ENCODE peak calls at places on chromosomes 3 and 15, in six cellular contexts. F is H1, L is H9, N is neuronal stem cell, Z is IMR-90, B is trophoblast cell. A is an unnamed sample.

GRCh38 chr15:51869074-51869425 is 39.6 kb downstream of the TMOD3 start:
- DNase-seq in F (no peak), L (no peak), N (no peak), Z (peak), B (peak), A (peak)

GRCh38 chr15:92468987-92469386 is 75.3 kb downstream of the ST8SIA2 start:
- DNase-seq in F (no peak), L (peak), N (no peak), Z (no peak), B (no peak), A (no peak)

GRCh38 chr15:98657721-98658120 is 9.4 kb downstream of the IGF1R start:
- DNase-seq in F (peak), L (no peak), N (no peak), Z (peak), B (no peak), A (no peak)

GRCh38 chr3:29065211-29065785 is 215.6 kb upstream of the RBMS3 start:
- DNase-seq in F (no peak), L (peak), N (peak), Z (peak), B (peak), A (peak)

GRCh38 chr3:61966200-61966599 is 404.8 kb downstream of the PTPRG start:
- DNase-seq in F (no peak), L (no peak), N (no peak), Z (peak), B (peak), A (no peak)

GRCh38 chr15:40815042-40815678 is 7.9 kb upstream of the DNAJC17 start:
- DNase-seq in F (no peak), L (no peak), N (no peak), Z (no peak), B (peak), A (no peak)

GRCh38 chr15:31352283-31352880 is 25.7 kb downstream of the KLF13 start:
- DNase-seq in F (no peak), L (no peak), N (no peak), Z (peak), B (no peak), A (no peak)

GRCh38 chr3:64161481-64161952 is 63.7 kb downstream of the PRICKLE2 start:
- DNase-seq in F (no peak), L (no peak), N (no peak), Z (no peak), B (no peak), A (no peak)

GRCh38 chr3:30602946-30603345 is 3.5 kb upstream of the TGFBR2 start:
- DNase-seq in F (no peak), L (no peak), N (no peak), Z (no peak), B (no peak), A (no peak)

GRCh38 chr3:46359748-46360509 is 6.0 kb downstream of the CCR2 start:
- DNase-seq in F (no peak), L (no peak), N (peak), Z (peak), B (no peak), A (no peak)

GRCh38 chr3:129892857-129893615 is 475 bp downstream of the TMCC1 start:
- DNase-seq in F (peak), L (peak), N (peak), Z (no peak), B (peak), A (peak)

GRCh38 chr15:86079491-86080266 is at the start of gene AGBL1:
- DNase-seq in F (no peak), L (peak), N (no peak), Z (no peak), B (peak), A (no peak)

GRCh38 chr3:80769683-80770082 is 991.8 kb downstream of the GBE1 start:
- DNase-seq in F (no peak), L (no peak), N (no peak), Z (no peak), B (peak), A (no peak)

DNA sequence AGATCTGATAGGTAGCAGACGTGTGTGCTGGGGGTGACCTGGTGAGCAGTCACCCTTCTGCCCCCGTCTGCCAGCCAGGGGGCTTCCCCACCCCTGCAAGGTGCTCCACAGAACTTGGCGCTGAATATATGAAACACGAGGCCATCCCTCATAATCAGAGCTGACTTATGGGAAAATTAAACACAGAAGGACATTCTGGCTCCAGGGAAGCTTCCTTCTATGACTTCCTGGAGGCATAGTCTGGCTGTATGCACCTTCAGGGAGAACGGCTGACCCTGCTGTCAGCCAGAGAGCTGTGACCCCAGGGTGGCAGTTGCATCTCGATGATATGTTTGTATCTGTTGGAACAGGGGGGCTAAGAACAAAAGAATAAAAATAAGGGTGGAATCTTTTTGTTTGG is 26.6 kb upstream of the MRPS22 start:
- DNase-seq in F (no peak), L (no peak), N (no peak), Z (no peak), B (no peak), A (no peak)
- H3K14ac ChIP-seq in F (no peak), L (no peak), N (no peak), Z (no peak), B (no peak), A (no peak)

DNA sequence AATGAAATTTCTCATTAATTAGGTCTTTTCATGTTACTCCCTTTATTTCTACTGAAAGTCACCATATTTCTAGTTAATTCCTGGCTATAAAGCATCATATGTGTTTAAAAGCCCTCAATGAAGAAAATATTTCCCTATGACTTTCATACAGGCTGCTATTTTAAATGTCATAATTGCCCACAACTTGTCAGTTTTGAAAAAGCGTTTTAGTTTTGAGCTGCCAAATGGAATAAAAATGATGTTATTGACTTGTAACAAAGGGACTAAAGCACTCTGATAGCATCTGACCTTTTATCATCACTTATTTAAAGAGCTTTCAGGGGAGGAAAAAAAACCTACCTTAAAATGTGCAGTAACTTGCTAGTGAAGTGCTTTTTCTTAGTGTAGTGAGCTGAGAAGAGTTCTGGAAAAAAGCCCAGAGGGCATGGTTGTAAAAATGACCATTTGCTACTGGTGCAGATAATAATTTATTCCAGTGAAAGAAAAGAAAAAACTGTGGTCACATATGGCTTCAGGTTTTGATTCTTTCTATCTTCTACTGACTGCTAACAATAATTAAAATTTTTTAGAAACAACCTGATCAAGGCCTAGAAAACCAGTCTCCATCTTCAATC is 877.2 kb downstream of the CADM2 start:
- DNase-seq in F (no peak), L (no peak), N (no peak), Z (no peak), B (no peak), A (no peak)
- H2AFZ ChIP-seq in F (no peak), L (no peak), N (no peak), Z (no peak), B (no peak), A (no peak)

DNA sequence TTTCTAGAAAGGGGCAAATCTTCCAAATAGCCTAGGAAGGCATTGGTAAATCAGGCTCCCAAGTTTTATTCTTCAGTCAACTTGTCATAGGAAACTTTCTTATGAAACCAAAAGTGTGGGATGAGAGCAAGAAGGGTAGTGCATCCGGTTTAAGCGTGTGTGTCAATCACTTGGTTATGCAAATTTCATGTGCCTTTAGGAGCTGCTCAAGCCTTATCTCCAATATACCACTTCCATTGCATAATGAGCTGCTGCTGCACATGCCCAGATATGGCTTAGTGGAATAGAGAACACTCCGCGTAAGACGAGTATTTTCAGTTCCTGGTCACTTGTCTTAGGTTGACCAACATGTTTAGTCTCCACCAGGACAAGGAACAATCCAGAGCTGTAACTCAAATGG is 242.1 kb downstream of the CBLB start:
- DNase-seq in F (no peak), L (no peak), N (no peak), Z (no peak), B (no peak), A (no peak)
- H3K14ac ChIP-seq in F (no peak), L (no peak), N (no peak), Z (no peak), B (no peak), A (no peak)

GRCh38 chr3:103499967-103500366 is 1065.2 kb downstream of the ZPLD1 start:
- DNase-seq in F (no peak), L (no peak), N (no peak), Z (no peak), B (peak), A (no peak)
- H2AFZ ChIP-seq in F (no peak), L (no peak), N (no peak), Z (no peak), B (no peak), A (no peak)

GRCh38 chr3:55408193-55408826 is 78.8 kb downstream of the WNT5A start:
- DNase-seq in F (no peak), L (no peak), N (no peak), Z (peak), B (no peak), A (no peak)

GRCh38 chr3:55406666-55407425 is 80.3 kb downstream of the WNT5A start:
- DNase-seq in F (no peak), L (no peak), N (no peak), Z (peak), B (no peak), A (no peak)

GRCh38 chr3:55407426-55407820 is 79.7 kb downstream of the WNT5A start:
- DNase-seq in F (no peak), L (no peak), N (no peak), Z (no peak), B (no peak), A (no peak)

GRCh38 chr3:55402886-55403605 is 84.1 kb downstream of the WNT5A start:
- DNase-seq in F (no peak), L (no peak), N (no peak), Z (peak), B (peak), A (peak)

GRCh38 chr3:55405436-55405835 is 81.7 kb downstream of the WNT5A start:
- DNase-seq in F (peak), L (peak), N (no peak), Z (peak), B (peak), A (no peak)
- H3K14ac ChIP-seq in F (no peak), L (no peak), N (no peak), Z (no peak), B (no peak), A (no peak)

GRCh38 chr15:70643783-70644125 is 119.6 kb downstream of the UACA start:
- DNase-seq in F (no peak), L (no peak), N (no peak), Z (no peak), B (peak), A (peak)

GRCh38 chr15:70647396-70647795 is 116.0 kb downstream of the UACA start:
- DNase-seq in F (no peak), L (no peak), N (no peak), Z (no peak), B (no peak), A (no peak)

GRCh38 chr15:70646169-70646568 is 117.2 kb downstream of the UACA start:
- DNase-seq in F (no peak), L (no peak), N (no peak), Z (no peak), B (no peak), A (no peak)

GRCh38 chr15:70643106-70643782 is 120.1 kb downstream of the UACA start:
- DNase-seq in F (no peak), L (no peak), N (no peak), Z (no peak), B (no peak), A (no peak)
- H2AFZ ChIP-seq in F (no peak), L (no peak), N (no peak), Z (no peak), B (no peak), A (no peak)

DNA sequence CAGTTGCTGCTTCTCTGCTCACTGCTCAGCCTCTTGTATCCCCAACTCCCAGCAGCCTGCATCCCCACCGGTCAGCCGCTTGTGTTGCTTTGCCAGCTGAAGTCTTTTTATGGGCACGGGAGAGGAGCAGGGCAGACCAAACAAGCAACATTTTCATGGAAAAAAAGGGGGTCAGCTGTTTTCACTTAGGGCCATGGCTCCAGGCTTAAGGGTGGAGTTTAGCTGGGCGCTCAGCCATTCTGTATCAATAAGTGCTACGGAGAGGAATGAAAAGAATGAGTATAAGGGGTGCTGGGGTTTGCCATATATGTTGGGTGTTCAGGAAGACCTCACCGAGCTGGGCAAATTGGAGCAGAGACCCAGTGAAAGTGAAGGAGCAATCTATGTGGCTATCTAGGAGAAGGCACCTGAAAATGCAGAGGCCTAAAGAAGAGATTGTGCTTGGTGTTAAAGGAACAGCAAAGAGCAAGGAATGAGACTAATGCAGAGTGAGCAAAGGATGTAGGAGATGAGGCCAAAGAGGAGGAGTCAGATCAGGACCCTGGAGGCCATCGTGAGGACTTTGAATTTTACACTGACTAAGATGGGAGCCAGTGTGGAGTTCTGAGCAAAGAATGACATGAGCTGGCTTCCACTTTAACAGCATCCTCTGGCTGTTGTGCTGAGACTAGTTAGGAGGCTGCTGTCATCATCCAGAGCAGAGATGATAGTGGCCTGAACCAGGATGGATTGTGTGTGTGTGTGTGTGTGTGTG is 16.6 kb upstream of the IREB2 start:
- DNase-seq in F (no peak), L (no peak), N (no peak), Z (no peak), B (no peak), A (no peak)
- H3K14ac ChIP-seq in F (no peak), L (no peak), N (no peak), Z (no peak), B (no peak), A (no peak)

GRCh38 chr3:69305011-69305410 is 80.9 kb downstream of the FRMD4B start:
- DNase-seq in F (no peak), L (no peak), N (no peak), Z (no peak), B (peak), A (peak)

GRCh38 chr3:69304396-69304795 is 81.5 kb downstream of the FRMD4B start:
- DNase-seq in F (no peak), L (no peak), N (no peak), Z (no peak), B (no peak), A (peak)

GRCh38 chr3:69309810-69310209 is 76.1 kb downstream of the FRMD4B start:
- DNase-seq in F (no peak), L (no peak), N (no peak), Z (peak), B (peak), A (no peak)

DNA sequence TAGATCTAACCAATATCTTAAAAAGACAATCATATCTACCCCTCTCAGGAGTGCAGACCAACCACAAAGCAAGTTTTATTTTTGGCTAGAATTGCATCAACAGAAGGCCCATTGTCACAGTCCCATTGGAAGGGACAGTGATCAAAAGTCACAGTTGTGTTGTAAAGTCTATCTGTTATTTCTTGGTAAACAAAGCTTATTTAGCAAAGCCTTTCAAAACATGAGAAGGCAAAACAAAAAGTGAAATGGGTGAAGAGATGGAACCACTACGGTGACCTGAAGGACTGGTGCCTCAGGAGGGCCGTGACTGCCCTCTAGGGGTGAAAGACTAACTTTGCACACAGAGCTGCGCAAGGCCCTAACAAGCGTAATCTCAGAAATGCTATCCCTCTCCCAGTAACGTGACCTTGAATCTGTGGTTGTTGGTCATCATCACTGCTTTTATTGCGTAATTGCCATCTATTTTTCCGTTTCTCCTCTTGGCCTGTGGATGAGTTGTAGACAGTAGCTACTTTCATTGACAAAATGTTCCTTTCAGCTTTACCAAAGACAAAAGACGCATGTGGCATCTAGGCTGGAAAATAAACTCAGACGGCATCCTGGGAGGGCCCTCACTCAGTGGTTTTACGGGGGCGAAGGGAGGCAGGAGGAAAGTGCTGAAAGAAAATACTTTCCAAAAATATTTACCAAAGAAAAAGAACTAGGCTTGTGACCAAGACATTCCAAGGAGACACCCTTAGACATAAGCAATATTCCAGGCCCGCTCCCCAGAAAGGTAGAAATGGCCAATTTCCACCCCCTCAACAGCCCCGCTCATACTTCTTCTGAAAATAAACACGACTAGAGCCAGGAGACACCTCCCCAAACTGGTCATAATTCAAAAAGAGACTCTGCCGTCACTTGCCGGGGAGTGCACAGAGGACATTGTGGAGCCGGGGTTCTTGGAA is 79.4 kb downstream of the FRMD4B start:
- DNase-seq in F (peak), L (peak), N (peak), Z (peak), B (peak), A (peak)
- H2AFZ ChIP-seq in F (no peak), L (no peak), N (peak), Z (peak), B (no peak), A (no peak)

GRCh38 chr3:135155791-135156190 is 360.7 kb downstream of the EPHB1 start:
- DNase-seq in F (no peak), L (no peak), N (no peak), Z (no peak), B (peak), A (no peak)

GRCh38 chr3:135157045-135157444 is 362.0 kb downstream of the EPHB1 start:
- DNase-seq in F (no peak), L (no peak), N (no peak), Z (no peak), B (no peak), A (no peak)

GRCh38 chr3:135163701-135164100 is 368.6 kb downstream of the EPHB1 start:
- DNase-seq in F (no peak), L (no peak), N (no peak), Z (no peak), B (no peak), A (no peak)

GRCh38 chr3:135161425-135161824 is 366.4 kb downstream of the EPHB1 start:
- DNase-seq in F (no peak), L (peak), N (peak), Z (no peak), B (no peak), A (no peak)

DNA sequence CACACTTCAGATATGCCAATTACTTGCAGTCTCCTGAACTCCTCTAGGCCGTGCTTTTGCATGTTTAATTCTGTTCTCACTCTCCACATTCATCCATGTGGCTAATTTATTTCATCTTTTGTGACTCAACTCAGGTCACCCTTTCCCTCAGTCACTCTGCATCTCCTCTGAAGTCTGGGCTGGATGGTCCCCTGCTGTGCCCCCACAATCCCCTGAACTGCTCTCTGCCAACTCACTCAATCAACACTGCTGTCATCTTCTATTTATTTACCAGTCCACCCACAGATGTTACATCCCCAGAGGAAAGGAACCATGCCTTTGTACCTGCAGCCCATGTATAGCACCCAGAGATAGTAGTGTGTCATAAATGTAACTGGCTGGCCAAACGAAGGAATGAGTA is 364.8 kb downstream of the EPHB1 start:
- DNase-seq in F (no peak), L (no peak), N (no peak), Z (no peak), B (no peak), A (no peak)
- H3K14ac ChIP-seq in F (no peak), L (no peak), N (no peak), Z (no peak), B (no peak), A (no peak)

A was measured in mesenchymal stem cell.